ENCODE peak calls at places on chromosome 14, in seven cellular contexts. V is C1 segment of cervical spinal cord, H is ovary, L is right cardiac atrium, Z is adrenal gland, K is astrocyte of the spinal cord, J is NCI-H345. F is an unnamed sample.
A peak's percentile ranks its signal among the peaks of the same experiment; 100 is the strongest.

GRCh38 chr14:48614003-48614402 is 938.6 kb upstream of the MDGA2 start:
- DNase-seq in V (no peak), H (no peak), L (no peak), Z (no peak), K (no peak), J (no peak), F (no peak)

GRCh38 chr14:91327661-91328312 is 83.3 kb upstream of the GPR68 start:
- DNase-seq in V (no peak), H (no peak), L (no peak), Z (no peak), K (no peak), J (no peak), F (no peak)

GRCh38 chr14:77615231-77616132 is 955 bp downstream of the SPTLC2 start:
- DNase-seq in V (no peak), H (no peak), L (no peak), Z (peak; percentile 15), K (peak; percentile 40), J (peak; percentile 16), F (peak; percentile 46)

GRCh38 chr14:89540009-89540829 is 123.2 kb upstream of the FOXN3 start:
- DNase-seq in V (no peak), H (no peak), L (no peak), Z (no peak), K (peak; percentile 68), J (no peak), F (no peak)

GRCh38 chr14:30559638-30560071 is 697 bp downstream of the G2E3 start:
- DNase-seq in V (no peak), H (no peak), L (no peak), Z (no peak), K (peak; percentile 71), J (peak; percentile 33), F (peak; percentile 25)

GRCh38 chr14:76227450-76228050 is 75.8 kb downstream of the GPATCH2L start:
- DNase-seq in V (no peak), H (no peak), L (no peak), Z (no peak), K (no peak), J (no peak), F (peak; percentile 26)

GRCh38 chr14:95770777-95771176 is 56.9 kb upstream of the TCL1A start:
- DNase-seq in V (no peak), H (no peak), L (no peak), Z (no peak), K (no peak), J (peak; percentile 83), F (no peak)

GRCh38 chr14:80211143-80212024 is at the start of gene DIO2:
- DNase-seq in V (peak; percentile 42), H (no peak), L (peak; percentile 50), Z (peak; percentile 38), K (no peak), J (peak; percentile 37), F (no peak)

GRCh38 chr14:22231022-22231421 is 358.0 kb downstream of the DAD1 start:
- DNase-seq in V (no peak), H (no peak), L (no peak), Z (no peak), K (no peak), J (no peak), F (no peak)

GRCh38 chr14:22482085-22482694 is 106.8 kb downstream of the DAD1 start:
- DNase-seq in V (no peak), H (no peak), L (no peak), Z (no peak), K (no peak), J (no peak), F (no peak)

GRCh38 chr14:73003688-73004087 is 23.2 kb downstream of the ZFYVE1 start:
- DNase-seq in V (no peak), H (no peak), L (no peak), Z (no peak), K (no peak), J (no peak), F (no peak)

GRCh38 chr14:62691613-62692489 is 353.4 kb downstream of the KCNH5 start:
- DNase-seq in V (no peak), H (no peak), L (no peak), Z (peak; percentile 67), K (peak; percentile 94), J (peak; percentile 86), F (no peak)

GRCh38 chr14:98578204-98578603 is 693.8 kb downstream of the BCL11B start:
- DNase-seq in V (no peak), H (no peak), L (no peak), Z (no peak), K (peak; percentile 61), J (no peak), F (no peak)

GRCh38 chr14:102696332-102696731 is 80.9 kb upstream of the TRAF3 start:
- DNase-seq in V (no peak), H (no peak), L (no peak), Z (no peak), K (no peak), J (no peak), F (no peak)

GRCh38 chr14:59116984-59117415 is 71.5 kb upstream of the DAAM1 start:
- DNase-seq in V (no peak), H (no peak), L (no peak), Z (no peak), K (no peak), J (peak; percentile 62), F (no peak)

GRCh38 chr14:93676416-93676958 is 111.8 kb downstream of the PRIMA1 start:
- DNase-seq in V (no peak), H (no peak), L (no peak), Z (no peak), K (no peak), J (no peak), F (no peak)

GRCh38 chr14:96095581-96096476 is 56.7 kb downstream of the C14orf132 start:
- DNase-seq in V (no peak), H (no peak), L (no peak), Z (no peak), K (peak; percentile 80), J (peak; percentile 88), F (peak; percentile 71)

GRCh38 chr14:104401785-104402184 is 177.8 kb upstream of the C14orf180 start:
- DNase-seq in V (no peak), H (no peak), L (no peak), Z (no peak), K (no peak), J (no peak), F (no peak)

GRCh38 chr14:96156804-96157760 is 47.6 kb upstream of the BDKRB2 start:
- DNase-seq in V (no peak), H (no peak), L (no peak), Z (no peak), K (no peak), J (no peak), F (no peak)

GRCh38 chr14:63875311-63875710 is 22.5 kb downstream of the SYNE2 start:
- DNase-seq in V (no peak), H (no peak), L (no peak), Z (no peak), K (peak; percentile 74), J (no peak), F (no peak)